ENCODE peak calls at places on chromosomes 6 and 20, in six cellular contexts. One of them, this sample, is unnamed.

GRCh38 chr6:63926950-63927349 is 291.3 kb downstream of the PHF3 start:
- DNase-seq in fibroblast of the conjunctiva: no peak
- DNase-seq in NCI-H2029: no peak
- DNase-seq in posterior cingulate gyrus: no peak
- DNase-seq in stimulated activated naive CD8-positive, alpha-beta T cell treated with anti-CD3 and anti-CD28 coated beads, Interleukin-15, Interleukin-2, amounts not matched to agents 100 U/mL and 50 U/mL, for 24 hours: no peak
- DNase-seq in A549: no peak
- DNase-seq in this sample: no peak

GRCh38 chr6:63307581-63308246 is 12.1 kb downstream of the LGSN start:
- DNase-seq in posterior cingulate gyrus: no peak
- DNase-seq in NCI-H2029: peak
- DNase-seq in stimulated activated naive CD8-positive, alpha-beta T cell treated with anti-CD3 and anti-CD28 coated beads, Interleukin-15, Interleukin-2, amounts not matched to agents 100 U/mL and 50 U/mL, for 24 hours: no peak
- DNase-seq in A549: peak
- DNase-seq in fibroblast of the conjunctiva: peak
- DNase-seq in this sample: no peak

GRCh38 chr20:54347216-54347833 is 128.1 kb upstream of the DOK5 start:
- DNase-seq in stimulated activated naive CD8-positive, alpha-beta T cell treated with anti-CD3 and anti-CD28 coated beads, Interleukin-15, Interleukin-2, amounts not matched to agents 100 U/mL and 50 U/mL, for 24 hours: no peak
- DNase-seq in fibroblast of the conjunctiva: no peak
- DNase-seq in NCI-H2029: no peak
- DNase-seq in A549: no peak
- DNase-seq in posterior cingulate gyrus: no peak
- DNase-seq in this sample: no peak

GRCh38 chr6:168342626-168343025 is 23.0 kb upstream of the DACT2 start:
- DNase-seq in posterior cingulate gyrus: no peak
- DNase-seq in NCI-H2029: no peak
- DNase-seq in stimulated activated naive CD8-positive, alpha-beta T cell treated with anti-CD3 and anti-CD28 coated beads, Interleukin-15, Interleukin-2, amounts not matched to agents 100 U/mL and 50 U/mL, for 24 hours: no peak
- DNase-seq in fibroblast of the conjunctiva: no peak
- DNase-seq in A549: no peak
- DNase-seq in this sample: no peak

GRCh38 chr6:131013495-131013894 is 49.5 kb downstream of the EPB41L2 start:
- DNase-seq in fibroblast of the conjunctiva: peak
- DNase-seq in NCI-H2029: no peak
- DNase-seq in posterior cingulate gyrus: no peak
- DNase-seq in A549: no peak
- DNase-seq in stimulated activated naive CD8-positive, alpha-beta T cell treated with anti-CD3 and anti-CD28 coated beads, Interleukin-15, Interleukin-2, amounts not matched to agents 100 U/mL and 50 U/mL, for 24 hours: no peak
- DNase-seq in this sample: no peak

GRCh38 chr20:31569163-31570020 is 35.7 kb upstream of the ID1 start:
- DNase-seq in stimulated activated naive CD8-positive, alpha-beta T cell treated with anti-CD3 and anti-CD28 coated beads, Interleukin-15, Interleukin-2, amounts not matched to agents 100 U/mL and 50 U/mL, for 24 hours: peak
- DNase-seq in NCI-H2029: no peak
- DNase-seq in fibroblast of the conjunctiva: no peak
- DNase-seq in A549: peak
- DNase-seq in posterior cingulate gyrus: peak
- DNase-seq in this sample: peak

GRCh38 chr6:6315660-6316059 is 4.8 kb downstream of the F13A1 start:
- DNase-seq in stimulated activated naive CD8-positive, alpha-beta T cell treated with anti-CD3 and anti-CD28 coated beads, Interleukin-15, Interleukin-2, amounts not matched to agents 100 U/mL and 50 U/mL, for 24 hours: peak
- DNase-seq in posterior cingulate gyrus: peak
- DNase-seq in NCI-H2029: peak
- DNase-seq in A549: peak
- DNase-seq in fibroblast of the conjunctiva: peak
- DNase-seq in this sample: peak

GRCh38 chr20:62202083-62202395 is 18.0 kb downstream of the HRH3 start:
- DNase-seq in NCI-H2029: no peak
- DNase-seq in posterior cingulate gyrus: no peak
- DNase-seq in A549: no peak
- DNase-seq in stimulated activated naive CD8-positive, alpha-beta T cell treated with anti-CD3 and anti-CD28 coated beads, Interleukin-15, Interleukin-2, amounts not matched to agents 100 U/mL and 50 U/mL, for 24 hours: no peak
- DNase-seq in fibroblast of the conjunctiva: no peak
- DNase-seq in this sample: no peak

GRCh38 chr6:12601881-12602280 is 114.7 kb upstream of the PHACTR1 start:
- DNase-seq in fibroblast of the conjunctiva: no peak
- DNase-seq in A549: no peak
- DNase-seq in NCI-H2029: no peak
- DNase-seq in posterior cingulate gyrus: no peak
- DNase-seq in stimulated activated naive CD8-positive, alpha-beta T cell treated with anti-CD3 and anti-CD28 coated beads, Interleukin-15, Interleukin-2, amounts not matched to agents 100 U/mL and 50 U/mL, for 24 hours: no peak
- DNase-seq in this sample: no peak

GRCh38 chr20:46040902-46041535 is 12.0 kb downstream of the SLC12A5 start:
- DNase-seq in stimulated activated naive CD8-positive, alpha-beta T cell treated with anti-CD3 and anti-CD28 coated beads, Interleukin-15, Interleukin-2, amounts not matched to agents 100 U/mL and 50 U/mL, for 24 hours: peak
- DNase-seq in fibroblast of the conjunctiva: no peak
- DNase-seq in NCI-H2029: no peak
- DNase-seq in posterior cingulate gyrus: no peak
- DNase-seq in A549: peak
- DNase-seq in this sample: peak

GRCh38 chr6:75852721-75853120 is 103.7 kb downstream of the MYO6 start:
- DNase-seq in NCI-H2029: no peak
- DNase-seq in A549: peak
- DNase-seq in posterior cingulate gyrus: no peak
- DNase-seq in fibroblast of the conjunctiva: no peak
- DNase-seq in stimulated activated naive CD8-positive, alpha-beta T cell treated with anti-CD3 and anti-CD28 coated beads, Interleukin-15, Interleukin-2, amounts not matched to agents 100 U/mL and 50 U/mL, for 24 hours: no peak
- DNase-seq in this sample: no peak

This sample was measured in K562.